ENCODE peak calls at places on chromosomes 16 and 17, in eight cellular contexts. One of them, this sample, is unnamed.

GRCh38 chr17:57068222-57068658 is 16.8 kb upstream of the AKAP1 start:
- DNase-seq in sigmoid colon: no peak
- DNase-seq in fibroblast of pulmonary artery: no peak
- DNase-seq in lower leg skin: peak
- DNase-seq in HCT116: no peak
- DNase-seq in heart right ventricle: no peak
- DNase-seq in body of pancreas: no peak
- DNase-seq in cardiac fibroblast: no peak
- DNase-seq in this sample: no peak

GRCh38 chr16:71426069-71426879 is 15.6 kb downstream of the TLE7 start:
- DNase-seq in cardiac fibroblast: peak
- DNase-seq in lower leg skin: no peak
- DNase-seq in body of pancreas: peak
- DNase-seq in heart right ventricle: no peak
- DNase-seq in sigmoid colon: no peak
- DNase-seq in fibroblast of pulmonary artery: peak
- DNase-seq in HCT116: peak
- DNase-seq in this sample: peak

GRCh38 chr17:76388966-76389888 is 4.8 kb downstream of the SPHK1 start:
- DNase-seq in heart right ventricle: no peak
- DNase-seq in HCT116: no peak
- DNase-seq in cardiac fibroblast: no peak
- DNase-seq in fibroblast of pulmonary artery: no peak
- DNase-seq in lower leg skin: no peak
- DNase-seq in sigmoid colon: no peak
- DNase-seq in body of pancreas: peak
- DNase-seq in this sample: no peak

GRCh38 chr17:8791910-8792270 is 7.3 kb downstream of the MFSD6L start:
- DNase-seq in cardiac fibroblast: peak
- DNase-seq in HCT116: peak
- DNase-seq in fibroblast of pulmonary artery: peak
- DNase-seq in heart right ventricle: no peak
- DNase-seq in body of pancreas: no peak
- DNase-seq in sigmoid colon: no peak
- DNase-seq in lower leg skin: no peak
- DNase-seq in this sample: no peak

GRCh38 chr16:4273858-4274291 is 1.1 kb upstream of the TFAP4 start:
- DNase-seq in sigmoid colon: peak
- DNase-seq in lower leg skin: peak
- DNase-seq in body of pancreas: peak
- DNase-seq in HCT116: peak
- DNase-seq in cardiac fibroblast: peak
- DNase-seq in fibroblast of pulmonary artery: peak
- DNase-seq in heart right ventricle: peak
- DNase-seq in this sample: peak

GRCh38 chr17:45376171-45376564 is 56.5 kb downstream of the ARHGAP27 start:
- DNase-seq in HCT116: no peak
- DNase-seq in heart right ventricle: no peak
- DNase-seq in cardiac fibroblast: no peak
- DNase-seq in sigmoid colon: no peak
- DNase-seq in body of pancreas: no peak
- DNase-seq in fibroblast of pulmonary artery: no peak
- DNase-seq in lower leg skin: no peak
- DNase-seq in this sample: no peak

GRCh38 chr16:28291651-28292626 is at the start of gene SBK1:
- DNase-seq in body of pancreas: peak
- DNase-seq in HCT116: peak
- DNase-seq in sigmoid colon: peak
- DNase-seq in fibroblast of pulmonary artery: peak
- DNase-seq in cardiac fibroblast: peak
- DNase-seq in heart right ventricle: peak
- DNase-seq in lower leg skin: peak
- DNase-seq in this sample: peak

GRCh38 chr16:84546669-84547538 is 42.4 kb upstream of the MEAK7 start:
- DNase-seq in body of pancreas: no peak
- DNase-seq in cardiac fibroblast: no peak
- DNase-seq in fibroblast of pulmonary artery: no peak
- DNase-seq in sigmoid colon: no peak
- DNase-seq in HCT116: no peak
- DNase-seq in heart right ventricle: no peak
- DNase-seq in lower leg skin: no peak
- DNase-seq in this sample: no peak

GRCh38 chr16:48559462-48560211 is 50.3 kb downstream of the N4BP1 start:
- DNase-seq in body of pancreas: no peak
- DNase-seq in fibroblast of pulmonary artery: no peak
- DNase-seq in HCT116: no peak
- DNase-seq in lower leg skin: no peak
- DNase-seq in sigmoid colon: no peak
- DNase-seq in heart right ventricle: no peak
- DNase-seq in cardiac fibroblast: no peak
- DNase-seq in this sample: no peak

GRCh38 chr16:69554495-69554894 is 11.3 kb upstream of the NFAT5 start:
- DNase-seq in sigmoid colon: no peak
- DNase-seq in body of pancreas: no peak
- DNase-seq in fibroblast of pulmonary artery: no peak
- DNase-seq in HCT116: no peak
- DNase-seq in cardiac fibroblast: no peak
- DNase-seq in heart right ventricle: no peak
- DNase-seq in lower leg skin: no peak
- DNase-seq in this sample: no peak

GRCh38 chr16:48373258-48374050 is 11.8 kb downstream of the SIAH1 start:
- DNase-seq in lower leg skin: no peak
- DNase-seq in body of pancreas: no peak
- DNase-seq in fibroblast of pulmonary artery: no peak
- DNase-seq in HCT116: no peak
- DNase-seq in cardiac fibroblast: no peak
- DNase-seq in heart right ventricle: no peak
- DNase-seq in sigmoid colon: no peak
- DNase-seq in this sample: no peak

GRCh38 chr17:78127240-78127887 is 1.2 kb downstream of the TMC6 start:
- DNase-seq in fibroblast of pulmonary artery: no peak
- DNase-seq in heart right ventricle: peak
- DNase-seq in cardiac fibroblast: no peak
- DNase-seq in HCT116: no peak
- DNase-seq in sigmoid colon: peak
- DNase-seq in body of pancreas: peak
- DNase-seq in lower leg skin: no peak
- DNase-seq in this sample: peak

GRCh38 chr16:66832661-66833305 is 2.0 kb upstream of the NAE1 start:
- DNase-seq in fibroblast of pulmonary artery: no peak
- DNase-seq in cardiac fibroblast: no peak
- DNase-seq in lower leg skin: no peak
- DNase-seq in HCT116: no peak
- DNase-seq in body of pancreas: no peak
- DNase-seq in heart right ventricle: no peak
- DNase-seq in sigmoid colon: no peak
- DNase-seq in this sample: no peak

GRCh38 chr16:46763147-46763546 is 15.0 kb upstream of the MYLK3 start:
- DNase-seq in heart right ventricle: peak
- DNase-seq in lower leg skin: no peak
- DNase-seq in fibroblast of pulmonary artery: peak
- DNase-seq in sigmoid colon: no peak
- DNase-seq in HCT116: no peak
- DNase-seq in cardiac fibroblast: peak
- DNase-seq in body of pancreas: no peak
- DNase-seq in this sample: no peak

GRCh38 chr17:50847566-50847965 is 12.2 kb downstream of the WFIKKN2 start:
- DNase-seq in sigmoid colon: no peak
- DNase-seq in heart right ventricle: no peak
- DNase-seq in body of pancreas: no peak
- DNase-seq in HCT116: no peak
- DNase-seq in cardiac fibroblast: no peak
- DNase-seq in fibroblast of pulmonary artery: no peak
- DNase-seq in lower leg skin: no peak
- DNase-seq in this sample: no peak

GRCh38 chr16:48153689-48154265 is 2.0 kb downstream of the ABCC12 start:
- DNase-seq in sigmoid colon: no peak
- DNase-seq in lower leg skin: no peak
- DNase-seq in cardiac fibroblast: no peak
- DNase-seq in HCT116: no peak
- DNase-seq in fibroblast of pulmonary artery: no peak
- DNase-seq in body of pancreas: no peak
- DNase-seq in heart right ventricle: no peak
- DNase-seq in this sample: no peak

GRCh38 chr17:29242051-29242450 is 4.6 kb upstream of the CRYBA1 start:
- DNase-seq in HCT116: no peak
- DNase-seq in lower leg skin: no peak
- DNase-seq in body of pancreas: no peak
- DNase-seq in fibroblast of pulmonary artery: no peak
- DNase-seq in sigmoid colon: no peak
- DNase-seq in heart right ventricle: no peak
- DNase-seq in cardiac fibroblast: no peak
- DNase-seq in this sample: no peak

GRCh38 chr17:29243792-29244191 is 2.9 kb upstream of the CRYBA1 start:
- DNase-seq in lower leg skin: no peak
- DNase-seq in heart right ventricle: no peak
- DNase-seq in sigmoid colon: no peak
- DNase-seq in HCT116: no peak
- DNase-seq in body of pancreas: no peak
- DNase-seq in cardiac fibroblast: no peak
- DNase-seq in fibroblast of pulmonary artery: peak
- DNase-seq in this sample: peak

GRCh38 chr17:29242790-29243189 is 3.9 kb upstream of the CRYBA1 start:
- DNase-seq in lower leg skin: no peak
- DNase-seq in body of pancreas: no peak
- DNase-seq in heart right ventricle: no peak
- DNase-seq in fibroblast of pulmonary artery: no peak
- DNase-seq in cardiac fibroblast: no peak
- DNase-seq in sigmoid colon: no peak
- DNase-seq in HCT116: no peak
- DNase-seq in this sample: no peak

GRCh38 chr17:29240477-29240876 is 6.2 kb upstream of the CRYBA1 start:
- DNase-seq in sigmoid colon: no peak
- DNase-seq in cardiac fibroblast: no peak
- DNase-seq in HCT116: no peak
- DNase-seq in lower leg skin: no peak
- DNase-seq in body of pancreas: no peak
- DNase-seq in heart right ventricle: no peak
- DNase-seq in fibroblast of pulmonary artery: no peak
- DNase-seq in this sample: no peak

GRCh38 chr17:29241015-29241963 is 5.4 kb upstream of the CRYBA1 start:
- DNase-seq in body of pancreas: no peak
- DNase-seq in fibroblast of pulmonary artery: peak
- DNase-seq in sigmoid colon: no peak
- DNase-seq in cardiac fibroblast: peak
- DNase-seq in HCT116: peak
- DNase-seq in heart right ventricle: no peak
- DNase-seq in lower leg skin: no peak
- DNase-seq in this sample: no peak
- TF ChIP-seq CTCF in body of pancreas: no peak
- TF ChIP-seq CTCF in fibroblast of pulmonary artery: no peak
- TF ChIP-seq CTCF in sigmoid colon: no peak
- TF ChIP-seq CTCF in cardiac fibroblast: no peak
- TF ChIP-seq CTCF in HCT116: no peak
- TF ChIP-seq CTCF in heart right ventricle: no peak
- TF ChIP-seq CTCF in lower leg skin: no peak
- TF ChIP-seq CTCF in this sample: no peak

GRCh38 chr17:53516643-53517042 is 306.1 kb upstream of the KIF2B start:
- DNase-seq in cardiac fibroblast: peak
- DNase-seq in body of pancreas: no peak
- DNase-seq in heart right ventricle: no peak
- DNase-seq in HCT116: no peak
- DNase-seq in lower leg skin: no peak
- DNase-seq in sigmoid colon: no peak
- DNase-seq in fibroblast of pulmonary artery: peak
- DNase-seq in this sample: no peak
- TF ChIP-seq CTCF in cardiac fibroblast: no peak
- TF ChIP-seq CTCF in body of pancreas: peak
- TF ChIP-seq CTCF in heart right ventricle: no peak
- TF ChIP-seq CTCF in HCT116: no peak
- TF ChIP-seq CTCF in lower leg skin: no peak
- TF ChIP-seq CTCF in sigmoid colon: no peak
- TF ChIP-seq CTCF in fibroblast of pulmonary artery: peak
- TF ChIP-seq CTCF in this sample: no peak

DNA sequence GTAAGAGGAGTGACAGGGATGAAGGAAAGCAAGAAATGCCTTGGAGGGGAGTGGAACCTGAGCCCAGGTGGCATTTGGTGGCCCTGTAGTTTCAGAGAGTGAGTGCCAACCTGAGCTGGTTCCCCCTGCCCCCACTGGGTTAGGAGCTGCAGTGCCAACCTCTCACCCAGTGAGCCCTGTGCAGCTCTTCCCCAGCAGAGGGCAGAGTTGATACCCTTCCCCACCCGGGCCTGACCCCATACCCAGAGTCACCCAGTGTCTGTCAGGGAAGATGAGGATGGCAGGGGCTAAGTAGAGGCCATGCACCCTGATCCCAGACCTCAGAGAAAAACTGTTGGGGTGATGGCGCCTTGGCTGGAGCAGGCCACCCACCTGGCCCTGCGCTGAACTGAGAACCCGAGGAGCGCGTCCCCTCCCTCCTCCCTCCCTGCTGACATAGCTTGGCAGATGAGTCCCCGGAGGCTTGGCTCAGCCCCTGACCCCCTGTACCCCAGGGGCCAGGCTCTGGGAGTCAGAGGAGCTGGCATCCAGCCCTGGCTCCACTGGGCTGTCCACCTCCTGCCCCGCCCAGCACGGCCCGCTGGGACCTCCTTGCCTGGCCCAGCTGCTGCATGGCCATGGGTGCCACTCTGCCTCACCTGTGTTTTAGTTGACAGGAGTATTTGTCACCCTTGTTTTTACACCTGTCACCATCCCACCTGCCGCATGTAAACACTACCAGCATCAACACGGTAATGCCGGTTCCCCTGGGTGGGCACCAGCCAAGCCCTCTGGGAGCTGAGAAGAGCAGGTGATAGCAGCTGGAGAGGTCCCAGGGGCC is 113.9 kb downstream of the AMFR start:
- DNase-seq in heart right ventricle: no peak
- DNase-seq in fibroblast of pulmonary artery: no peak
- DNase-seq in body of pancreas: no peak
- DNase-seq in lower leg skin: no peak
- DNase-seq in cardiac fibroblast: no peak
- DNase-seq in sigmoid colon: no peak
- DNase-seq in HCT116: no peak
- DNase-seq in this sample: no peak
- TF ChIP-seq CTCF in heart right ventricle: peak
- TF ChIP-seq CTCF in fibroblast of pulmonary artery: peak
- TF ChIP-seq CTCF in body of pancreas: no peak
- TF ChIP-seq CTCF in lower leg skin: no peak
- TF ChIP-seq CTCF in cardiac fibroblast: no peak
- TF ChIP-seq CTCF in sigmoid colon: no peak
- TF ChIP-seq CTCF in HCT116: peak
- TF ChIP-seq CTCF in this sample: no peak

GRCh38 chr17:60639019-60639330 is 38.7 kb upstream of the BCAS3 start:
- DNase-seq in fibroblast of pulmonary artery: no peak
- DNase-seq in HCT116: no peak
- DNase-seq in lower leg skin: no peak
- DNase-seq in sigmoid colon: no peak
- DNase-seq in cardiac fibroblast: no peak
- DNase-seq in heart right ventricle: no peak
- DNase-seq in body of pancreas: no peak
- DNase-seq in this sample: no peak
- TF ChIP-seq CTCF in fibroblast of pulmonary artery: no peak
- TF ChIP-seq CTCF in HCT116: no peak
- TF ChIP-seq CTCF in lower leg skin: no peak
- TF ChIP-seq CTCF in sigmoid colon: no peak
- TF ChIP-seq CTCF in cardiac fibroblast: no peak
- TF ChIP-seq CTCF in heart right ventricle: no peak
- TF ChIP-seq CTCF in body of pancreas: no peak
- TF ChIP-seq CTCF in this sample: no peak

This sample was measured in testis.